ENCODE peak calls at places on chromosomes 3 and 15, in five cellular contexts. L is K562, U is SK-N-SH, V is HepG2, M is GM12878. H is an unnamed sample.

GRCh38 chr3:184320099-184320445 is 5.7 kb downstream of the EIF4G1 start:
- DNase-seq in V (peak), M (no peak), L (peak), U (peak), H (peak)

GRCh38 chr3:101640256-101640655 is 36.7 kb downstream of the ZBTB11 start:
- DNase-seq in V (no peak), U (no peak), M (no peak), L (no peak), H (no peak)

GRCh38 chr3:46907960-46908293 is 30.4 kb downstream of the PTH1R start:
- DNase-seq in M (no peak), L (no peak), V (no peak), U (no peak), H (no peak)

GRCh38 chr3:141050576-141050912 is 603 bp upstream of the SPSB4 start:
- DNase-seq in U (no peak), L (no peak), V (no peak), M (no peak), H (no peak)

GRCh38 chr3:12545473-12545791 is at the start of gene MKRN2OS:
- DNase-seq in V (no peak), M (no peak), U (no peak), L (no peak), H (peak)

GRCh38 chr3:49357466-49358216 is 512 bp downstream of the GPX1 start:
- DNase-seq in V (no peak), U (peak), M (no peak), L (no peak), H (peak)

GRCh38 chr3:15808679-15809078 is 10.9 kb upstream of the ANKRD28 start:
- DNase-seq in V (no peak), M (no peak), U (no peak), L (no peak), H (no peak)

GRCh38 chr3:170043506-170043905 is 5.7 kb downstream of the GPR160 start:
- DNase-seq in L (no peak), U (peak), M (no peak), V (no peak), H (no peak)

GRCh38 chr3:94616833-94617232 is 554.0 kb downstream of the NSUN3 start:
- DNase-seq in L (no peak), V (peak), M (no peak), U (no peak), H (no peak)

GRCh38 chr3:139312959-139313358 is 30.9 kb upstream of the MRPS22 start:
- DNase-seq in U (no peak), L (peak), V (no peak), M (no peak), H (peak)

GRCh38 chr15:36469567-36469966 is 109.9 kb upstream of the CDIN1 start:
- DNase-seq in L (no peak), U (no peak), V (no peak), M (no peak), H (peak)
- TF ChIP-seq MXI1 in L (no peak), U (no peak), V (no peak), M (no peak), H (no peak)

DNA sequence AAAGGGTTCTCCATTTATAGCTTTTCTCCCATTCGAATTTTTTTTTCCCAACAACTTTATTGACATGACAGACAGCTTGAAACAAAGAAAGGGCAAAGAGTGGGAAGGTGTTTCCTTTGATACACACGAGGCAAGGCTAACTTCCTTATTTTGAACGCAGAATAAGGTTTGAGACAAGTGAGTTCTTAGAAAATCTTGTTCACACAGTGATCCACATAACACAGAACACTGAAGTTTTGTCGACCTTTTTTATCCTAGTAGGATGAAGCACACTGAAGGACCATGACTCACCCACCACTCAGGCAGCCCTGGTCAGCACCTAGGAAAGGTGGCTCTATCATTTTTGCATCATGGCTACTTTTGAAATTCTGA is 425.9 kb upstream of the MDFIC2 start:
- DNase-seq in U (no peak), L (no peak), M (no peak), V (no peak), H (no peak)
- TF ChIP-seq MXI1 in U (no peak), L (no peak), M (no peak), V (no peak), H (no peak)

DNA sequence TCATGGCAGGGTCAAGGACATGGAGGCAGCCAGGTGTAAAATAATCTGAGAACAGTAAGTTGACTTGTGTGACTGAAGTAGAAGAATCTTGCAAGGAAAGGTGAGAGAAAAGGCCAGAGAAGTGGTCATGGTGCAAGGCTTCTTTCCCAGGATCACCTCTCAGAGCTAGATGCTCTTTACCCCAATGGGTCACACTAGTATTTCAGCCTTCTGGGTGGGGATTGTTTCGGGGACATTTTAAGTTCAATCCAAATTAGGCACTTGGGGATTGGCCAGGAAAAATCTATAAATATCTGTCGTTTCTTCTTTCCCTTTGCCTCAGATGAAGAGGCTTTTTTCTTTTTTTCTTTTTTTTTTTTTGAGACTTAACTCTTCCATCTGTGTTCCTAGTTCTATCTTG is 188.0 kb downstream of the KLHL25 start:
- DNase-seq in U (no peak), L (no peak), M (no peak), V (no peak), H (no peak)
- TF ChIP-seq MXI1 in U (no peak), L (no peak), M (no peak), V (no peak), H (no peak)

GRCh38 chr15:75725021-75725718 is 12.5 kb upstream of the CSPG4 start:
- DNase-seq in V (no peak), L (no peak), U (no peak), M (no peak), H (no peak)
- TF ChIP-seq MXI1 in V (no peak), L (no peak), U (no peak), M (no peak), H (no peak)

DNA sequence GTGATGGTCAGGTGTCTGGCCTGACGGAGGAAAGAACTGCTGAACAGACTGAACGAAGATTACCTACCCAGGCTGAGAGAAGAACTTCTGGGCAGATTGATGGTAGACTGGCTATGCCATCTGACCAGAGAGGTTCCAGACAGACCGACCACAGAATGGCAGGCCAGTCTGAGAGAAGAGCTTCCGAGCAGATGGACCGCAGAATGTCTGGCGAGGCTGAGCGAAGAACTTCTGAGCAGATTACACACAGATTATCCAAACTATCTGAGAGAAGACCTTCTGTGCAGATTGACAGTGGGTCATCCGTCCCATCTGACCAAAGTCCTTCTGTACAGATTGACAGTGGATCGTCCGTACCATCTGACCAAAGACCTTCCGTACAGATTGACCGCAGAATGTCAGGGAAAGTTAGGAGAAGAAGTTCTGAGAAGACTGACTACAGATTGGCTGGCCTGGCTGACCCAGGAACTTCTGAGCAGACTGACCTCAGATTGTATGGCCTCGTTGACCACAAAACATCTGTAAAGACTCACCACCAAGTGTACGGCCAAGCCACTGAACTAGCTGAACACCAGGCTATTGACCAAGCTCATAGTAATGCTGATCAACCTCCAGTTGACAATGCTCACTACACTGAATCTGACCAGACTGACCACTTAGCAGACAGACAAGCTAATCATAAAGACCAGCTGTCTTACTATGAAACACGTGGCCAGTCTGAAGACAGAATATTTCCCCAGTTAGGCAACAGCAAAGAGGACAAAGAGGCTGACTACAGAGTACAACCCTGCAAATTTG is 812 bp downstream of the TEX55 start:
- DNase-seq in U (no peak), M (no peak), V (no peak), L (no peak), H (no peak)
- TF ChIP-seq MXI1 in U (no peak), M (no peak), V (no peak), L (no peak), H (no peak)

GRCh38 chr3:108548886-108549285 is 38.5 kb upstream of the MYH15 start:
- DNase-seq in U (no peak), V (no peak), L (no peak), M (no peak), H (no peak)

GRCh38 chr3:108555966-108556581 is 33.2 kb downstream of the CIP2A start:
- DNase-seq in U (no peak), M (no peak), V (no peak), L (no peak), H (no peak)

GRCh38 chr3:108554913-108555571 is 34.2 kb downstream of the CIP2A start:
- DNase-seq in M (no peak), U (no peak), V (no peak), L (no peak), H (no peak)

GRCh38 chr3:108552267-108553159 is 36.7 kb downstream of the CIP2A start:
- DNase-seq in V (peak), M (no peak), L (no peak), U (peak), H (peak)

GRCh38 chr3:108554233-108554632 is 35.0 kb downstream of the CIP2A start:
- DNase-seq in V (no peak), U (no peak), M (no peak), L (no peak), H (peak)
- TF ChIP-seq MXI1 in V (no peak), U (no peak), M (no peak), L (no peak), H (no peak)

H was measured in IMR-90.